ENCODE peak calls at places on chromosomes 12 and 14, in nine cellular contexts. D is gastrocnemius medialis, C is HCT116, G is suprapubic skin, V is uterus, N is endothelial cell of umbilical vein, F is lower leg skin, X is transverse colon, Z is adrenal gland. T is an unnamed sample.

GRCh38 chr14:104779776-104780512 is 15.6 kb downstream of the AKT1 start:
- DNase-seq in D (no peak), C (no peak), G (no peak), V (no peak), N (no peak), F (no peak), X (no peak), Z (no peak), T (no peak)

GRCh38 chr14:54703724-54704123 is 136.8 kb downstream of the SAMD4A start:
- DNase-seq in D (no peak), C (no peak), G (no peak), V (no peak), N (no peak), F (no peak), X (no peak), Z (no peak), T (no peak)

GRCh38 chr12:124625867-124626675 is 58.7 kb upstream of the NCOR2 start:
- DNase-seq in D (peak), C (no peak), G (peak), V (peak), N (peak), F (peak), X (peak), Z (peak), T (peak)

GRCh38 chr12:106594447-106594846 is 11.6 kb downstream of the RFX4 start:
- DNase-seq in D (no peak), C (no peak), G (no peak), V (no peak), N (no peak), F (no peak), X (no peak), Z (no peak), T (no peak)

GRCh38 chr12:116381744-116382455 is 104.4 kb upstream of the MED13L start:
- DNase-seq in D (no peak), C (no peak), G (no peak), V (no peak), N (peak), F (no peak), X (no peak), Z (no peak), T (no peak)

GRCh38 chr12:81679614-81680013 is 79.5 kb downstream of the PPFIA2 start:
- DNase-seq in D (no peak), C (no peak), G (no peak), V (no peak), N (no peak), F (no peak), X (no peak), Z (no peak), T (no peak)

GRCh38 chr12:32918890-32919791 is 22.6 kb upstream of the PKP2 start:
- DNase-seq in D (no peak), C (no peak), G (no peak), V (no peak), N (peak), F (no peak), X (no peak), Z (no peak), T (peak)

GRCh38 chr14:20631023-20631820 is 10.3 kb downstream of the OR6S1 start:
- DNase-seq in D (no peak), C (no peak), G (no peak), V (peak), N (peak), F (no peak), X (peak), Z (peak), T (peak)

GRCh38 chr12:14211829-14212455 is 153.5 kb upstream of the ATF7IP start:
- DNase-seq in D (no peak), C (no peak), G (no peak), V (no peak), N (no peak), F (no peak), X (peak), Z (no peak), T (no peak)

GRCh38 chr14:102262894-102263462 is 42.0 kb downstream of the MOK start:
- DNase-seq in D (no peak), C (peak), G (no peak), V (no peak), N (peak), F (no peak), X (no peak), Z (no peak), T (peak)

GRCh38 chr12:106048016-106048415 is 90.7 kb downstream of the NUAK1 start:
- DNase-seq in D (no peak), C (no peak), G (no peak), V (no peak), N (no peak), F (no peak), X (no peak), Z (no peak), T (no peak)

GRCh38 chr12:113222730-113223531 is 1.7 kb downstream of the TPCN1 start:
- DNase-seq in D (peak), C (no peak), G (peak), V (peak), N (peak), F (no peak), X (peak), Z (peak), T (peak)
- TF ChIP-seq POLR2A in D (peak), C (no peak), G (no peak), V (peak), N (no peak), F (no peak), X (peak), Z (peak), T (no peak)

DNA sequence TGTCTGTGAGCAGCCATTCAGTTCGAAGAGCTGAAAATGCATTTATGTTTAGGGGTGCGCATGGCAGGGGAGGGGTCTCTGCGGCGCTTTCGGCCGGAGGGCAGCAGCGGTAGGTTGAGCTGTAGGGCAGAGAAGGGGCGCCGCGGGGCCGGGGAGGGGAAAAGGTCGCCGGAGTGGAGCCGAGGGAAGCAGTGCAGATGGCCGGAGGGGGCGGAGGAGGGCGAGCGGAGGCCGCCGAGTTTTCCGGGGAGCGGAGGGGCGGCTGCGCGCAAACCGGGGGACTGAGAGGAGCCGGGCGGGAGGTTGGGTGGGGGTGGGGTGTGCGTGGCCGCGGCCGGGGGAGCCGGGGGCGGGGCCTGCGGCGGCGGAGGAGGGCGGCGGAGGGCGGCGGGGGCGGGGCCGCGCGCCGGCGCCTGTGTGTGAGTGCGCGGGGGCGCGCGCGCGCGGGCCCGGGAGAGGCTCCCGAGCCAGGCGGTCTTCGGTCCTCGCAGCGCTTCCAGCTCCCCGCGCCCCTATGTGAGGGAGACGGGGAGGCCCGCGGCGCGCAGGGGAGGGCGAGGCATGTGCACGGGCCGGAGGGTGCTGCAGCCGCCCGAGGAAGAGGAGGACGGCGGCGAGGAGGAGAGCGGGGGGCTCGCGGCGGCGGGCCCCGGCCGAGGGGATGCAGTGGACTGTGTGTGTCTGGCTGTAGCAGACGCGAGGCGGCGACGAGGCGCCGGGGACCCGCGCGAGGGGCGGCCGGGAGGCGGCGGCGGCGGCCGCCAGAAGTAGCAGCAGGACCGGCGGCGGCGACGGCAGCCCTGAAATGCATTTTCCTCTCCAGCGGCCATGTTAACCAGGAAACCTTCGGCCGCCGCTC is at the start of gene DYRK2:
- DNase-seq in D (peak), C (peak), G (peak), V (peak), N (peak), F (peak), X (peak), Z (peak), T (peak)
- TF ChIP-seq CTCF in D (no peak), C (no peak), G (peak), V (no peak), N (no peak), F (no peak), X (no peak), Z (no peak), T (no peak)

GRCh38 chr12:120469450-120470149 is at the start of gene SRSF9:
- DNase-seq in D (peak), C (peak), G (peak), V (peak), N (peak), F (peak), X (peak), Z (peak), T (peak)

GRCh38 chr12:120467439-120467838 is 2.1 kb downstream of the SRSF9 start:
- DNase-seq in D (no peak), C (no peak), G (no peak), V (no peak), N (no peak), F (no peak), X (no peak), Z (no peak), T (no peak)

GRCh38 chr12:120468846-120469449 is 600 bp downstream of the SRSF9 start:
- DNase-seq in D (no peak), C (no peak), G (peak), V (peak), N (peak), F (peak), X (peak), Z (peak), T (no peak)

GRCh38 chr12:120466560-120467315 is 2.8 kb downstream of the SRSF9 start:
- DNase-seq in D (peak), C (peak), G (no peak), V (no peak), N (peak), F (no peak), X (peak), Z (peak), T (peak)

DNA sequence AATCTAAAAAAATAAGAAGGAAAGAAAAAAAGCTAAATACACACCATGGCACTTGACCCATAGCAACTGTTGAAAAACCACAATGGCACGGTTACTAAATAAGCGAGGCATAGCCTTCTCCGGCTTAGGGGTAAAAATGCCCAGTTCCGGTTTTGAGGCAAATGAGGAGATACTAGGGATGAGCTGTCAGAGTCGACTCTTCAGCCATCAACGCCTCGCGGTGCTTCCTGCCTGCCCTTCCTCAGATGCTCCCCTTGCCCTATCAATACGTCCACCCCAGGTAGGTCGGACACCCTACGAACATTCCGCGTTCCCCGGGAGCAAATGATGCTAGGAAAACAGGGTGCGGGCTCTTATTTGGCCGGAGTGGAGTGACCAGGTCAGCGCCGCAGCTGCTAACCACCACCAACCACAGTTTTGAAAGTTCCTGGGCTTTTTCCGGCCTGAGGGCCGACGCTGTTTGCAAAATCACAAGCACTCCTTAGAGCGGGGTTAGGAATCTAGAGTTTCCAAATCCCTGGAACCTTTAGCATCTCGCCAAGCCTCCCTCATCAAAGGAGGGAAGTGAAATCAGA is 1.2 kb downstream of the SRSF9 start:
- DNase-seq in D (peak), C (no peak), G (peak), V (no peak), N (no peak), F (peak), X (peak), Z (peak), T (peak)
- TF ChIP-seq POLR2A in D (no peak), C (no peak), G (no peak), V (no peak), N (no peak), F (no peak), X (no peak), Z (peak), T (no peak)

DNA sequence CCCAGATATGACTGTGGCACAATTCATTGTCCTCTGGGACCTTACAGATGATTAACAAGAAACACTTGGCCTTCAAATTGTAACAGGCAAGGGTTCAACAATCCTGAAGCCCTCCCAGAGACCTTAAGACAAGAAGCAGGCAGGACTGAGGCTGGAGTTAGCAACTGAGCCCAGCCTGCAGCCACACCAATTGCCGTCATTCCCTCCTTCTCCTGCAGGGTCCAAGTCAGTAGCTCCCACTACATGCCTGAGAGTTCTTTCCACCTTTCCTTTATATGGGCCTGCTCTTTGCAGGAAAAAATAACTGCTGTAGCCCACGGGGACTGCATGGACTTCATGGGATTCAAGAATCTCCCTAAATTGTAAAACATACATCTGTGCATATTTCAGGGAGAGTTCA is 2.4 kb upstream of the SERPINA4 start:
- DNase-seq in D (no peak), C (no peak), G (no peak), V (no peak), N (no peak), F (peak), X (no peak), Z (no peak), T (no peak)
- TF ChIP-seq CTCF in D (no peak), C (no peak), G (no peak), V (no peak), N (no peak), F (no peak), X (no peak), Z (no peak), T (no peak)

GRCh38 chr14:67239582-67239981 is 1.7 kb upstream of the PALS1 start:
- DNase-seq in D (peak), C (no peak), G (no peak), V (no peak), N (no peak), F (no peak), X (no peak), Z (no peak), T (no peak)

GRCh38 chr14:67240168-67240932 is 885 bp upstream of the PALS1 start:
- DNase-seq in D (peak), C (no peak), G (peak), V (peak), N (no peak), F (peak), X (peak), Z (peak), T (peak)

GRCh38 chr14:67245104-67245503 is 3.9 kb downstream of the PALS1 start:
- DNase-seq in D (no peak), C (no peak), G (no peak), V (no peak), N (no peak), F (no peak), X (no peak), Z (no peak), T (no peak)

GRCh38 chr14:67240978-67241415 is 238 bp upstream of the PALS1 start:
- DNase-seq in D (peak), C (peak), G (peak), V (peak), N (peak), F (peak), X (peak), Z (peak), T (peak)

GRCh38 chr14:67241416-67242362 is at the start of gene PALS1:
- DNase-seq in D (no peak), C (peak), G (no peak), V (peak), N (peak), F (no peak), X (no peak), Z (peak), T (no peak)
- TF ChIP-seq POLR2A in D (peak), C (no peak), G (peak), V (no peak), N (no peak), F (no peak), X (peak), Z (peak), T (no peak)

GRCh38 chr12:114360485-114360884 is 45.5 kb downstream of the TBX5 start:
- DNase-seq in D (no peak), C (no peak), G (no peak), V (no peak), N (no peak), F (no peak), X (no peak), Z (no peak), T (no peak)

DNA sequence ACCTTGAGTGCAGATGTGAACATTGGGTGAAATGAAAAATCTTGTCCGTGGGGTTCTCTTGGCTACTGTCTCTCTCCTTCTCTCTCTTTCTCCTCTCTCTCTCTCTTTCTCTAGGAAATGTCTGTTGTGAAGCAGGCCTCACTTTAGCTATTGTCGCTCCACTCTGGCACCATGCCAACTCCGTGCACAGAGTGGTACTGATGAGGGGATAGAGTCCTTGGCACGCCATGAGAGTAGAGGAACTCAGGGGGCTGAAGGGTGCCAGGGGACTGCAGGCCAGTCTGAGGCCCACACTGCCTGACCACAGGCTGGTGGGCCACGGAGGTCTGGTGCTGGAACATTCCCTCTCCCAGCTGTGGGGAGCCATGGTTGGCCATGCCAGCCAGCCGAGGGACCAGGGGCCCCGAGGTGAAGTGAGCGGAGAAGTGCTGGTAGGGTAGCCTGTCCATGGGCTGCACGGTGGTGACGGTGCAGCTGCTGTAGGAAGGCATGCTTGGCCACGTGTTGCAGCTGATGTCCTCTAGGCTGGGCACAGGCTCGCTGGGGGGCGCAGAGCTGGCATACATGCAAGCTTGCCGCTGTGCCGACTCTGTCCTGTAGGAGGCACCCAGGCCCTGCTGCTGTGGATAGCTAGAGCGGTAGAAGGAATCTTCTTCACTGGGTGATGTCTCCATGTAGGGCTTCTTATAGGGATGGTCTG is 50.4 kb downstream of the TBX5 start:
- DNase-seq in D (no peak), C (peak), G (no peak), V (no peak), N (no peak), F (no peak), X (no peak), Z (no peak), T (peak)
- TF ChIP-seq CTCF in D (no peak), C (peak), G (no peak), V (no peak), N (no peak), F (no peak), X (no peak), Z (no peak), T (peak)

GRCh38 chr14:91367173-91368171 is 50.1 kb downstream of the CCDC88C start:
- DNase-seq in D (no peak), C (no peak), G (no peak), V (no peak), N (peak), F (no peak), X (peak), Z (no peak), T (peak)
- TF ChIP-seq POLR2A in D (no peak), C (no peak), G (no peak), V (no peak), N (no peak), F (no peak), X (no peak), Z (no peak), T (no peak)

GRCh38 chr14:28142400-28143015 is 624.1 kb upstream of the FOXG1 start:
- DNase-seq in D (no peak), C (no peak), G (no peak), V (no peak), N (no peak), F (no peak), X (no peak), Z (no peak), T (peak)
- TF ChIP-seq CTCF in D (no peak), C (no peak), G (no peak), V (no peak), N (no peak), F (no peak), X (peak), Z (no peak), T (peak)

GRCh38 chr14:69152944-69153847 is at the start of gene DCAF5:
- DNase-seq in D (peak), C (peak), G (peak), V (peak), N (peak), F (peak), X (peak), Z (peak), T (peak)
- TF ChIP-seq POLR2A in D (peak), C (peak), G (peak), V (peak), N (peak), F (no peak), X (peak), Z (peak), T (peak)

T was measured in NB4.